ENCODE peak calls at places on chromosomes 7 and 10, in seven cellular contexts. I, K, J, B, Z, H and O are unnamed samples.

GRCh38 chr10:48655426-48656240 is 29.0 kb upstream of the WDFY4 start:
- DNase-seq in K (peak; percentile 66), B (peak; percentile 47), J (peak; percentile 84), I (peak; percentile 52), Z (peak; percentile 44), H (peak; percentile 59), O (peak; percentile 83)

GRCh38 chr10:32744321-32744720 is 213.7 kb downstream of the ITGB1 start:
- DNase-seq in J (no peak), I (no peak), K (no peak), Z (no peak), B (no peak), H (no peak), O (no peak)

GRCh38 chr7:105011771-105012502 is 2.1 kb upstream of the KMT2E start:
- DNase-seq in J (no peak), K (no peak), H (peak; percentile 15), I (peak; percentile 43), B (no peak), Z (no peak), O (no peak)

GRCh38 chr10:86793696-86794095 is 37.3 kb downstream of the BMPR1A start:
- DNase-seq in H (peak; percentile 45), K (no peak), B (peak; percentile 40), I (no peak), Z (no peak), J (no peak), O (no peak)

GRCh38 chr7:140635345-140635744 is 5.3 kb downstream of the DENND2A start:
- DNase-seq in Z (no peak), J (no peak), I (no peak), B (no peak), H (peak; percentile 43), K (no peak), O (no peak)

GRCh38 chr10:4217187-4217586 is 432.2 kb upstream of the KLF6 start:
- DNase-seq in H (no peak), K (no peak), Z (no peak), J (no peak), B (no peak), I (no peak), O (no peak)

GRCh38 chr7:134739362-134739761 is 40.1 kb upstream of the CALD1 start:
- DNase-seq in K (no peak), B (no peak), Z (no peak), I (no peak), H (no peak), J (no peak), O (no peak)

GRCh38 chr7:81783818-81784217 is 14.0 kb upstream of the HGF start:
- DNase-seq in Z (no peak), B (no peak), I (no peak), J (no peak), K (no peak), H (no peak), O (no peak)

GRCh38 chr10:57338823-57339558 is 928.7 kb downstream of the IPMK start:
- DNase-seq in Z (peak; percentile 16), H (peak; percentile 84), J (no peak), K (peak; percentile 56), B (no peak), I (no peak), O (no peak)

GRCh38 chr10:33237736-33238624 is 96.5 kb downstream of the NRP1 start:
- DNase-seq in K (peak; percentile 81), Z (peak; percentile 100), I (no peak), B (no peak), J (no peak), H (no peak), O (no peak)

GRCh38 chr7:116601426-116601825 is 70.6 kb upstream of the MET start:
- DNase-seq in J (no peak), B (no peak), Z (no peak), I (no peak), H (no peak), K (no peak), O (no peak)

GRCh38 chr10:96720422-96721206 is at the start of gene PIK3AP1:
- DNase-seq in B (peak; percentile 72), Z (no peak), K (no peak), J (peak; percentile 70), I (peak; percentile 21), H (peak; percentile 75), O (peak; percentile 86)

GRCh38 chr7:151115836-151116418 is 29.7 kb downstream of the AGAP3 start:
- DNase-seq in I (no peak), Z (no peak), B (peak; percentile 84), H (peak; percentile 63), K (no peak), J (no peak), O (peak; percentile 57)

GRCh38 chr7:127907638-127908040 is 123.6 kb downstream of the LRRC4 start:
- DNase-seq in Z (peak; percentile 79), B (no peak), I (no peak), J (no peak), K (peak; percentile 71), H (no peak), O (no peak)

GRCh38 chr7:12207046-12207445 is 4.0 kb upstream of the TMEM106B start:
- DNase-seq in Z (no peak), H (no peak), I (no peak), B (no peak), J (no peak), K (no peak), O (peak; percentile 56)

GRCh38 chr10:63645195-63645594 is 124.0 kb downstream of the REEP3 start:
- DNase-seq in K (no peak), Z (no peak), B (no peak), H (no peak), J (no peak), I (no peak), O (no peak)

GRCh38 chr7:151775547-151776443 is 101.1 kb downstream of the PRKAG2 start:
- DNase-seq in B (no peak), H (no peak), Z (no peak), J (peak; percentile 45), I (no peak), K (no peak), O (no peak)

GRCh38 chr7:93414574-93414973 is 159.9 kb downstream of the CALCR start:
- DNase-seq in K (no peak), Z (no peak), B (no peak), I (no peak), H (no peak), J (no peak), O (no peak)

GRCh38 chr7:151624246-151624928 is 104.7 kb upstream of the RHEB start:
- DNase-seq in B (no peak), H (no peak), Z (no peak), K (no peak), J (no peak), I (no peak), O (no peak)

GRCh38 chr10:118449521-118449920 is 107.4 kb upstream of the FAM204A start:
- DNase-seq in I (no peak), J (no peak), H (peak; percentile 15), Z (no peak), K (no peak), B (no peak), O (peak; percentile 13)

GRCh38 chr7:43625453-43625852 is 42.5 kb downstream of the STK17A start:
- DNase-seq in H (no peak), Z (no peak), J (no peak), I (no peak), B (no peak), K (no peak), O (no peak)

GRCh38 chr7:74240482-74240881 is 13.7 kb downstream of the RFC2 start:
- DNase-seq in H (no peak), B (no peak), J (no peak), Z (no peak), I (no peak), K (no peak), O (no peak)

GRCh38 chr7:158281441-158281840 is 306.2 kb downstream of the PTPRN2 start:
- DNase-seq in I (no peak), J (no peak), H (no peak), B (no peak), K (no peak), Z (no peak), O (peak; percentile 30)

GRCh38 chr10:122014652-122015248 is 25.8 kb downstream of the TACC2 start:
- DNase-seq in Z (no peak), J (no peak), H (no peak), K (no peak), I (no peak), B (peak; percentile 63), O (no peak)

GRCh38 chr7:148772297-148773089 is 73.8 kb downstream of the CUL1 start:
- DNase-seq in Z (peak; percentile 91), H (no peak), I (no peak), B (no peak), J (no peak), K (peak; percentile 87), O (no peak)

GRCh38 chr7:140697447-140698143 is 1.1 kb downstream of the NDUFB2 start:
- DNase-seq in H (no peak), Z (peak; percentile 53), J (no peak), I (no peak), B (no peak), K (peak; percentile 40), O (no peak)

GRCh38 chr7:134419875-134420274 is 39.0 kb downstream of the AKR1B1 start:
- DNase-seq in K (no peak), Z (no peak), H (no peak), I (no peak), B (no peak), J (no peak), O (no peak)

GRCh38 chr7:74292757-74293576 is 3.8 kb downstream of the CLIP2 start:
- DNase-seq in K (no peak), I (no peak), Z (no peak), B (peak; percentile 92), H (no peak), J (no peak), O (peak; percentile 72)

GRCh38 chr7:65503434-65504152 is 129.9 kb downstream of the ZNF92 start:
- DNase-seq in J (no peak), H (no peak), I (no peak), K (no peak), B (no peak), Z (no peak), O (no peak)

GRCh38 chr7:45691155-45691656 is 117.0 kb downstream of the ADCY1 start:
- DNase-seq in Z (no peak), I (no peak), B (peak; percentile 24), H (no peak), J (no peak), K (no peak), O (no peak)

GRCh38 chr10:7401782-7402181 is 9.1 kb downstream of the SFMBT2 start:
- DNase-seq in K (no peak), Z (no peak), H (no peak), B (no peak), I (no peak), J (no peak), O (no peak)
- TF ChIP-seq CTCF in K (no peak), Z (no peak), H (no peak), B (no peak), I (no peak), J (no peak), O (no peak)

GRCh38 chr7:1536768-1537630 is 6.5 kb downstream of the MAFK start:
- DNase-seq in Z (peak; percentile 97), J (peak; percentile 98), B (peak; percentile 89), H (peak; percentile 93), K (peak; percentile 99), I (peak; percentile 97), O (peak; percentile 91)
- H3K27ac ChIP-seq in Z (peak overlapping the region; percentile 100), J (peak overlapping the region; percentile 99), B (peak overlapping the region; percentile 79), H (peak overlapping the region; percentile 90), K (peak overlapping the region; percentile 100), I (peak overlapping the region; percentile 98), O (peak overlapping the region; percentile 94)

GRCh38 chr7:139271718-139272619 is 40.9 kb downstream of the UBN2 start:
- DNase-seq in K (no peak), I (no peak), Z (no peak), B (no peak), H (no peak), J (no peak), O (no peak)
- H3K4me3 ChIP-seq in K (no peak overlapping the region), I (no peak overlapping the region), Z (no peak overlapping the region), B (no peak overlapping the region), H (no peak overlapping the region), J (peak overlapping the region; percentile 28), O (no peak overlapping the region)

GRCh38 chr7:4472739-4473138 is 209.4 kb upstream of the FOXK1 start:
- DNase-seq in K (no peak), J (no peak), H (peak; percentile 40), I (no peak), B (no peak), Z (no peak), O (no peak)
- TF ChIP-seq CTCF in K (no peak), J (no peak), H (peak; percentile 69), I (no peak), B (no peak), Z (no peak), O (no peak)